ENCODE peak calls at places on chromosome 2, in six cellular contexts. I is HEK293T, F is IMR-90, K is K562, S is A549, U is HepG2. G is an unnamed sample.

GRCh38 chr2:230677182-230677946 is 35.3 kb upstream of the CAB39 start:
- DNase-seq in I (no peak), F (peak; percentile 73), K (no peak), S (no peak), U (no peak), G (no peak)

GRCh38 chr2:118848381-118849225 is 1.2 kb upstream of the EN1 start:
- DNase-seq in I (no peak), F (no peak), K (no peak), S (no peak), U (no peak), G (no peak)

GRCh38 chr2:38652431-38653273 is 13.3 kb upstream of the GALM start:
- DNase-seq in I (no peak), F (no peak), K (peak; percentile 32), S (no peak), U (no peak), G (no peak)

GRCh38 chr2:95314964-95315611 is 17.9 kb downstream of the KCNIP3 start:
- DNase-seq in I (peak; percentile 51), F (peak; percentile 7), K (peak; percentile 48), S (peak; percentile 45), U (peak; percentile 36), G (no peak)

GRCh38 chr2:148282201-148282600 is 261.3 kb downstream of the MBD5 start:
- DNase-seq in I (no peak), F (peak; percentile 45), K (no peak), S (no peak), U (no peak), G (no peak)

GRCh38 chr2:225056330-225057073 is 14.2 kb upstream of the DOCK10 start:
- DNase-seq in I (no peak), F (peak; percentile 76), K (no peak), S (no peak), U (no peak), G (no peak)

GRCh38 chr2:231102772-231103171 is 22.1 kb downstream of the HTR2B start:
- DNase-seq in I (no peak), F (peak; percentile 45), K (no peak), S (no peak), U (no peak), G (no peak)

GRCh38 chr2:19541884-19542283 is 183.5 kb upstream of the OSR1 start:
- DNase-seq in I (peak; percentile 15), F (no peak), K (no peak), S (peak; percentile 33), U (no peak), G (no peak)

GRCh38 chr2:152811916-152812315 is 93.5 kb downstream of the ARL6IP6 start:
- DNase-seq in I (no peak), F (no peak), K (no peak), S (no peak), U (no peak), G (no peak)

GRCh38 chr2:10909050-10909995 is 2.4 kb upstream of the KCNF1 start:
- DNase-seq in I (peak; percentile 67), F (no peak), K (peak; percentile 74), S (peak; percentile 50), U (peak; percentile 23), G (no peak)

GRCh38 chr2:196974970-196975369 is 48.5 kb upstream of the PGAP1 start:
- DNase-seq in I (no peak), F (no peak), K (no peak), S (no peak), U (no peak), G (no peak)

GRCh38 chr2:172214252-172214651 is 111.6 kb upstream of the DLX2 start:
- DNase-seq in I (no peak), F (no peak), K (no peak), S (no peak), U (no peak), G (no peak)

GRCh38 chr2:85714841-85715240 is 20.7 kb downstream of the GNLY start:
- DNase-seq in I (no peak), F (no peak), K (no peak), S (no peak), U (no peak), G (no peak)

GRCh38 chr2:39629646-39630045 is 36.1 kb upstream of the TMEM178A start:
- DNase-seq in I (no peak), F (peak; percentile 24), K (no peak), S (no peak), U (no peak), G (no peak)

GRCh38 chr2:120472891-120473309 is 127.0 kb downstream of the INHBB start:
- DNase-seq in I (no peak), F (no peak), K (no peak), S (no peak), U (no peak), G (no peak)

GRCh38 chr2:187519419-187520120 is 34.7 kb downstream of the TFPI start:
- DNase-seq in I (no peak), F (no peak), K (no peak), S (no peak), U (no peak), G (no peak)

GRCh38 chr2:74405994-74406583 is 15.3 kb downstream of the C2orf81 start:
- DNase-seq in I (no peak), F (peak; percentile 40), K (no peak), S (no peak), U (no peak), G (peak; percentile 37)

GRCh38 chr2:82675186-82675585 is 1783.9 kb downstream of the SUCLG1 start:
- DNase-seq in I (no peak), F (no peak), K (no peak), S (no peak), U (no peak), G (no peak)

GRCh38 chr2:20650412-20650879 is 452 bp downstream of the HS1BP3 start:
- DNase-seq in I (peak; percentile 29), F (peak; percentile 38), K (peak; percentile 35), S (peak; percentile 61), U (no peak), G (no peak)

GRCh38 chr2:102229141-102229764 is 42.4 kb downstream of the IL1RL2 start:
- DNase-seq in I (no peak), F (no peak), K (no peak), S (no peak), U (no peak), G (no peak)

GRCh38 chr2:17387591-17387990 is 130.6 kb downstream of the RAD51AP2 start:
- DNase-seq in I (no peak), F (no peak), K (no peak), S (no peak), U (no peak), G (no peak)

GRCh38 chr2:137205324-137205723 is 440.0 kb downstream of the THSD7B start:
- DNase-seq in I (no peak), F (no peak), K (no peak), S (no peak), U (no peak), G (no peak)

GRCh38 chr2:10377052-10377746 is 70.9 kb downstream of the ODC1 start:
- DNase-seq in I (no peak), F (no peak), K (no peak), S (no peak), U (no peak), G (no peak)

GRCh38 chr2:67604360-67604759 is 207.2 kb downstream of the ETAA1 start:
- DNase-seq in I (no peak), F (peak; percentile 49), K (no peak), S (no peak), U (no peak), G (no peak)

GRCh38 chr2:23579674-23580073 is 194.7 kb downstream of the KLHL29 start:
- DNase-seq in I (no peak), F (no peak), K (no peak), S (no peak), U (no peak), G (no peak)

GRCh38 chr2:214322662-214323061 is 88.2 kb upstream of the VWC2L start:
- DNase-seq in I (no peak), F (peak; percentile 62), K (no peak), S (no peak), U (no peak), G (no peak)

GRCh38 chr2:129142465-129142864 is 823.8 kb upstream of the HS6ST1 start:
- DNase-seq in I (no peak), F (no peak), K (no peak), S (no peak), U (no peak), G (no peak)

GRCh38 chr2:157508676-157509075 is 64.8 kb upstream of the CYTIP start:
- DNase-seq in I (no peak), F (no peak), K (no peak), S (no peak), U (no peak), G (no peak)

GRCh38 chr2:226643550-226644275 is 155.9 kb downstream of the IRS1 start:
- DNase-seq in I (no peak), F (no peak), K (no peak), S (no peak), U (no peak), G (no peak)

GRCh38 chr2:147829106-147829505 is 15.7 kb upstream of the ACVR2A start:
- DNase-seq in I (no peak), F (peak; percentile 88), K (no peak), S (no peak), U (no peak), G (no peak)

GRCh38 chr2:33129261-33129660 is 182.5 kb downstream of the LTBP1 start:
- DNase-seq in I (no peak), F (no peak), K (no peak), S (no peak), U (no peak), G (no peak)
- TF ChIP-seq BHLHE40 in I (no peak), F (no peak), K (no peak), S (no peak), U (no peak), G (no peak)

GRCh38 chr2:140659293-140659692 is 1471.5 kb downstream of the LRP1B start:
- DNase-seq in I (no peak), F (no peak), K (no peak), S (no peak), U (no peak), G (no peak)

GRCh38 chr2:140654565-140654964 is 1476.3 kb downstream of the LRP1B start:
- DNase-seq in I (no peak), F (peak; percentile 30), K (no peak), S (no peak), U (no peak), G (no peak)

GRCh38 chr2:140658766-140659165 is 1472.0 kb downstream of the LRP1B start:
- DNase-seq in I (peak; percentile 13), F (no peak), K (no peak), S (no peak), U (no peak), G (no peak)

DNA sequence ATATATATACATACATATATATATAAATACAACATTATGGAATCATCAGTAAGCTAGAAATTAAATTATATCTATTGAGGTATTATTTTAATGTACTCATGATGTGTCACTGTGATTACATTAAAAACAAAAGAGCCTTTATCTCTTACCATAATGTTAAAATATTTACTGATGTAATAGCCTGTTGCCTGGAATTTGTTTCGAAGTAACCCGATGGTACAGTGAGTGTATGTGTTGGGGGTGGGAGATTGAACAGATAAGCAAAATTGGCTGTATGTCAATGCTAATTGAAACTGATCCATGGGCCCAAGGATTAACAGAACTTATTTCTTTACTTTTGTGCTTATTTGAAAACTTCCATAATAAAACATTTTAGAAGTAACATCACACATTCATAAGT is 1473.2 kb downstream of the LRP1B start:
- DNase-seq in I (no peak), F (peak; percentile 59), K (no peak), S (no peak), U (no peak), G (no peak)
- TF ChIP-seq BHLHE40 in I (no peak), F (no peak), K (no peak), S (no peak), U (no peak), G (no peak)

GRCh38 chr2:61220768-61221167 is 58.8 kb downstream of the C2orf74 start:
- DNase-seq in I (no peak), F (peak; percentile 50), K (no peak), S (no peak), U (no peak), G (no peak)
- TF ChIP-seq BHLHE40 in I (no peak), F (no peak), K (no peak), S (no peak), U (no peak), G (no peak)

GRCh38 chr2:134926231-134926931 is 7.8 kb downstream of the CCNT2 start:
- DNase-seq in I (no peak), F (peak; percentile 20), K (no peak), S (no peak), U (peak; percentile 21), G (no peak)
- TF ChIP-seq BHLHE40 in I (no peak), F (no peak), K (no peak), S (no peak), U (no peak), G (no peak)

G was measured in GM12878.